ENCODE peak calls at places on chromosomes 12 and 14, in seven cellular contexts. R, N, X, Y, D, V and S are unnamed samples.

GRCh38 chr12:124739953-124740561 is 123.6 kb downstream of the SCARB1 start:
- DNase-seq in Y (no peak), D (no peak), R (no peak), V (no peak), X (no peak), N (no peak), S (no peak)

GRCh38 chr12:130698106-130698505 is 18.0 kb downstream of the RIMBP2 start:
- DNase-seq in X (no peak), V (no peak), Y (no peak), D (no peak), R (no peak), N (no peak), S (no peak)

GRCh38 chr12:56374726-56375597 is 12.3 kb upstream of the APOF start:
- DNase-seq in N (no peak), Y (no peak), R (no peak), V (no peak), X (no peak), D (no peak), S (no peak)

GRCh38 chr12:108594960-108595710 is 2.7 kb downstream of the TMEM119 start:
- DNase-seq in R (no peak), X (no peak), D (no peak), V (no peak), Y (no peak), N (no peak), S (no peak)

GRCh38 chr14:84234281-84234680 is 1295.7 kb upstream of the FLRT2 start:
- DNase-seq in V (no peak), X (no peak), Y (no peak), D (no peak), N (no peak), R (no peak), S (no peak)

GRCh38 chr12:989751-990278 is 1.2 kb upstream of the ERC1 start:
- DNase-seq in V (no peak), R (no peak), D (no peak), Y (no peak), N (no peak), X (no peak), S (peak)

GRCh38 chr14:95185452-95186392 is 28.4 kb upstream of the DICER1 start:
- DNase-seq in R (no peak), D (no peak), X (no peak), Y (no peak), V (no peak), N (peak), S (no peak)

GRCh38 chr12:42216737-42217136 is 21.3 kb downstream of the YAF2 start:
- DNase-seq in Y (no peak), R (no peak), N (no peak), X (no peak), V (no peak), D (no peak), S (no peak)

GRCh38 chr12:118337194-118337838 is 35.4 kb downstream of the TAOK3 start:
- DNase-seq in Y (no peak), X (no peak), R (no peak), V (no peak), D (no peak), N (no peak), S (no peak)

GRCh38 chr14:62691613-62692489 is 353.4 kb downstream of the KCNH5 start:
- DNase-seq in D (no peak), N (no peak), X (no peak), Y (no peak), V (no peak), R (peak), S (no peak)

GRCh38 chr14:66476964-66477363 is 9.2 kb upstream of the CCDC196 start:
- DNase-seq in R (no peak), Y (no peak), V (no peak), D (no peak), X (no peak), N (no peak), S (no peak)

GRCh38 chr12:3728686-3729085 is 24.2 kb downstream of the CRACR2A start:
- DNase-seq in Y (no peak), D (no peak), X (no peak), N (no peak), R (no peak), V (no peak), S (no peak)

GRCh38 chr12:77013091-77013490 is 52.3 kb downstream of the E2F7 start:
- DNase-seq in Y (no peak), D (no peak), X (no peak), V (no peak), R (no peak), N (no peak), S (no peak)

GRCh38 chr12:112540021-112540420 is 121.3 kb downstream of the PTPN11 start:
- DNase-seq in N (no peak), D (no peak), Y (no peak), V (no peak), X (no peak), R (no peak), S (no peak)

GRCh38 chr12:16610743-16611142 is 4.8 kb upstream of the LMO3 start:
- DNase-seq in V (no peak), Y (no peak), R (no peak), N (no peak), X (no peak), D (no peak), S (no peak)

GRCh38 chr12:124928095-124928911 is 13.9 kb upstream of the UBC start:
- DNase-seq in Y (no peak), X (no peak), D (peak), R (no peak), N (peak), V (peak), S (no peak)

GRCh38 chr12:112347521-112347920 is 34.7 kb downstream of the HECTD4 start:
- DNase-seq in N (no peak), V (no peak), Y (no peak), X (no peak), R (no peak), D (no peak), S (peak)

GRCh38 chr14:99716091-99716849 is 32.2 kb downstream of the CYP46A1 start:
- DNase-seq in Y (no peak), R (no peak), N (no peak), V (no peak), D (no peak), X (no peak), S (no peak)

GRCh38 chr14:30005114-30005698 is 77.6 kb upstream of the PRKD1 start:
- DNase-seq in V (no peak), R (peak), X (no peak), D (peak), Y (no peak), N (no peak), S (peak)

GRCh38 chr12:12992418-12993175 is 7.5 kb downstream of the HEBP1 start:
- DNase-seq in N (peak), V (no peak), D (no peak), X (no peak), Y (no peak), R (no peak), S (no peak)

GRCh38 chr12:92593734-92594402 is 108.9 kb upstream of the PLEKHG7 start:
- DNase-seq in V (peak), N (no peak), Y (peak), D (no peak), X (peak), R (no peak), S (no peak)

GRCh38 chr14:35254736-35255135 is 37.4 kb upstream of the PSMA6 start:
- DNase-seq in D (no peak), R (no peak), X (no peak), V (no peak), Y (no peak), N (no peak), S (no peak)

GRCh38 chr12:18072723-18073122 is 17.3 kb downstream of the RERGL start:
- DNase-seq in V (no peak), N (no peak), D (no peak), X (no peak), R (no peak), Y (no peak), S (no peak)

GRCh38 chr12:111598637-111599458 is at the start of gene ATXN2:
- DNase-seq in N (peak), X (peak), Y (no peak), D (peak), V (peak), R (peak), S (peak)

GRCh38 chr14:89924224-89924623 is 30.3 kb downstream of the EFCAB11 start:
- DNase-seq in X (no peak), D (no peak), V (no peak), Y (no peak), R (no peak), N (no peak), S (peak)

GRCh38 chr14:85528080-85528881 is 1.7 kb upstream of the FLRT2 start:
- DNase-seq in R (no peak), V (no peak), X (no peak), Y (no peak), D (peak), N (no peak), S (no peak)

GRCh38 chr14:85535916-85536834 is 6.2 kb downstream of the FLRT2 start:
- DNase-seq in R (no peak), V (no peak), X (no peak), Y (no peak), D (no peak), N (no peak), S (no peak)

GRCh38 chr12:102740157-102741032 is 176.6 kb downstream of the PAH start:
- DNase-seq in N (no peak), V (no peak), R (peak), Y (no peak), X (no peak), D (peak), S (no peak)